ENCODE peak calls at places on chromosomes 11 and 22, in four cellular contexts. K is H9, F is H1, G is neuronal stem cell. T is an unnamed sample.
A peak's percentile ranks its signal among the peaks of the same experiment; 100 is the strongest.

GRCh38 chr11:3208272-3208671 is 10.3 kb downstream of the MRGPRG start:
- DNase-seq in K (no peak), F (no peak), G (no peak), T (no peak)

GRCh38 chr11:46850829-46851380 is 4.8 kb upstream of the CKAP5 start:
- DNase-seq in K (peak; percentile 45), F (peak; percentile 63), G (no peak), T (no peak)

GRCh38 chr11:118628432-118628831 is 21.0 kb downstream of the PHLDB1 start:
- DNase-seq in K (no peak), F (no peak), G (no peak), T (no peak)

GRCh38 chr22:50444663-50445062 is 30.2 kb downstream of the SBF1 start:
- DNase-seq in K (no peak), F (no peak), G (no peak), T (peak; percentile 73)

GRCh38 chr22:30266445-30267381 is at the start of gene OSM:
- DNase-seq in K (no peak), F (no peak), G (no peak), T (no peak)

GRCh38 chr22:44351685-44352377 is 39.1 kb upstream of the SHISAL1 start:
- DNase-seq in K (peak; percentile 69), F (peak; percentile 57), G (no peak), T (peak; percentile 89)

GRCh38 chr11:90229791-90230190 is 6.9 kb upstream of the CHORDC1 start:
- DNase-seq in K (no peak), F (no peak), G (no peak), T (peak; percentile 28)

GRCh38 chr22:21621891-21622623 is 7.8 kb downstream of the YDJC start:
- DNase-seq in K (no peak), F (no peak), G (no peak), T (peak; percentile 38)

GRCh38 chr11:69540118-69541000 is 58.9 kb downstream of the LINC01488 start:
- DNase-seq in K (peak; percentile 62), F (no peak), G (no peak), T (no peak)

DNA sequence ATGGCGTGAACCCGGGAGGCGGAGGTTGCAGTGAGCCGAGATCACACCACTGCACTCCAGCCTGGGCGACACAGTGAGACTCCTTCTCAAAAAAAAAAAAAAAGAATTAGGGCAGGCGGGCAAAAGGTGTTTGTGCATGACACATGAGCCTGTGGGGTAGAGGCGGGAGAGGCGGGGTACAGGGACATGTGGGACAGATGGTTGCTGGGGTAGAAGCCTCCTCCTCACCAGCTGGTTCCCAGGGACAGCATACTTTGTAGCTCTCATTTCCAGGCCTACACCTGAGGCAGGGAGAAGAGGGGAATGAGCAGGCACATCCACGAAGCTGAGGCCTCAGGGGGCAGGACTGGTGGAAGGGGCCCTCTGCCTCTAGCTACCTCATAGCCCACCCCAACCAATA is 23.7 kb downstream of the YWHAH start:
- DNase-seq in K (no peak), F (no peak), G (no peak), T (no peak)
- H4K91ac ChIP-seq in K (no peak overlapping the region), F (no peak overlapping the region), G (no peak overlapping the region), T (no peak overlapping the region)

GRCh38 chr11:62554377-62554776 is 7.8 kb upstream of the AHNAK start:
- DNase-seq in K (no peak), F (no peak), G (no peak), T (no peak)
- H2BK12ac ChIP-seq in K (no peak overlapping the region), F (peak overlapping the region; percentile 93), G (no peak overlapping the region), T (peak overlapping the region; percentile 0)

GRCh38 chr11:130449996-130450419 is 1.6 kb downstream of the ADAMTS15 start:
- DNase-seq in K (peak; percentile 94), F (peak; percentile 75), G (no peak), T (peak; percentile 68)
- H2BK15ac ChIP-seq in K (no peak overlapping the region), F (peak overlapping the region; percentile 3), G (no peak overlapping the region), T (no peak overlapping the region)

GRCh38 chr11:57513911-57514537 is 1.5 kb downstream of the SLC43A1 start:
- DNase-seq in K (peak; percentile 57), F (no peak), G (no peak), T (peak; percentile 39)

GRCh38 chr11:57515332-57516060 is at the start of gene SLC43A1:
- DNase-seq in K (peak; percentile 54), F (no peak), G (no peak), T (peak; percentile 65)

GRCh38 chr11:57513446-57513795 is 2.1 kb downstream of the SLC43A1 start:
- DNase-seq in K (no peak), F (no peak), G (no peak), T (no peak)

GRCh38 chr11:57516061-57516443 is 550 bp upstream of the SLC43A1 start:
- DNase-seq in K (no peak), F (no peak), G (no peak), T (no peak)

GRCh38 chr11:57514538-57515331 is 767 bp downstream of the SLC43A1 start:
- DNase-seq in K (peak; percentile 59), F (no peak), G (no peak), T (peak; percentile 41)
- H4K91ac ChIP-seq in K (no peak overlapping the region), F (peak overlapping the region; percentile 22), G (no peak overlapping the region), T (no peak overlapping the region)

DNA sequence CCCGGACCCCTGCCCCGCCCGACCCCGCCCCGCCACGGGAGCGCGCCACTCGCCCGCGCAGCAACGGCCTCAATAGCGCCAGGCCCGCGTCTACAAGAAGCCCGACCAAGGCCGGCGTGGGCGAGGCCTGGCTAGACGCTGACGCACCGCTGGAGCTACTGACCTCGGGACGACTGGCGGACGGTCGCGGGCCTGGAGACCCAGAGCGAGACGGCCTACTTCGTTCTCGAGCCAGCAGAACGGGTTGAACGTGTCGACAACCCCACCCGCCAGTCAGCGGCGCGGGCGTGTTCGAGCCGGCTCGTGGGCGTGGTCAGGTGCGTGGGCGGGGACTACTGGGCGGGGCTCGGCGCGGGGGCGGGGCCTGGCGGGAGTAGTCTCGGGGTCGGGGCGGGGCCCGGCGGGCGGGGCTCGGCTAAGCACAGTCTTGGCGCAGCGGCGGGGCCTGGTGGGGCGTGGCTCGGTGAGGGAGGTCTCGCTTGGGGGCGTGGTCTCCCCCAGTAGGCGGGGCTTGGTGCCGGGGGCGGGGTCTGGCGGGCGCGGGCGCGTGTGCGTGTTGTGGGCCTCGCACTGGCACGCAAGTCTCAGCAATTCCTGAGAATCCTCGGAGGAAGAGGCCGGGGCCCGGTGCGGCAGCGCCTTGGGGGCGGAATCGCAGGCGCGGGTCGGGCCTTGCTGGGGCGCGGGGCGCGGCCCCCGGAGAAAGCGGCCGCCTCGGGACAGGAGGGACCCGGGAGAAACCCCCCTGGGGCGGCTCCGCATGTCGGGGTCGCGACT is at the start of gene RNH1:
- DNase-seq in K (peak; percentile 96), F (peak; percentile 73), G (peak; percentile 96), T (peak; percentile 93)
- H2BK12ac ChIP-seq in K (no peak within 1 kb of the TSS), F (peak within 1 kb of the TSS; percentile 75), G (peak within 1 kb of the TSS; percentile 94), T (peak within 1 kb of the TSS; percentile 92)

DNA sequence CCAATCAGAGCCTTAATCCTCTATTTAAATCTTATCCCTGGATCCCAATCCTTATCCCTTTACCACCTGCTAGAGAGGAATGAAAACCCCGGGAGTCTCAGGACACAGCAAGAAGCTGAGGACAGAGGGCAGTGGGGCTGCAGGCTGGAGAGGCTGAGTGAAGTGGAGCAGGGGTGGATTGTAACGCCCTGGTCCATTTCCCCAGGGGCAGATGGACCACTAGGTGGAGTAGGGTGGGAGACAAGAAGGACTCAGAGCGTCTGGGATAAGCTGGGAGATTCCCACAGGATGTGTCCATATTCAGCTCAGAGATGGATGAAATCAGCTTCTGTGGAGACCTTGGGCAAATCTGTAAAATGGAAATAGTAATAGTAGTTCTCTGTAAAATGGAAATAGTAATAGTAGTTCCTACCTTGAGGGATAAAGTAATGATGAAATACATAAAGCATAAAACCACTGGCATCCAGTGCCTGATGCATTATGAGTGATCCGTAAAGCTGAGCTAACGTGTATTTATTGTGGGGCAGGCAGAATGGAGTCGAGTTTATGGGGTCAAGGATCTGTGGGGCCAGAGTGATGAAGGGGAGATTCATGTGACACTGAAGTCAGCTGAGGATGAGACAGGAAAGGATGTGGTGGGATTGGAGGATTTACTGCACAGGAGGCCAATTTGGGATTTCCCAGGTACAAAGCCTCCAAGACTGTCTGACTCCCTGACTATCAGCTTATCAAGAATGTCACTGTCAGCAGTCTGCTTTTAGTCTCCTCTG is 1.9 kb upstream of the ROBO4 start:
- DNase-seq in K (peak; percentile 48), F (no peak), G (no peak), T (peak; percentile 33)
- H2BK15ac ChIP-seq in K (no peak overlapping the region), F (no peak overlapping the region), G (no peak overlapping the region), T (no peak overlapping the region)

GRCh38 chr11:122691751-122692150 is 36.2 kb downstream of the UBASH3B start:
- DNase-seq in K (no peak), F (no peak), G (no peak), T (peak; percentile 35)
- H4K91ac ChIP-seq in K (no peak overlapping the region), F (peak overlapping the region; percentile 34), G (no peak overlapping the region), T (peak overlapping the region; percentile 73)